ENCODE peak calls at places on chromosomes 2 and 18, in seven cellular contexts. K is fibroblast of lung, L is GM23338, P is Karpas-422, Y is colonic mucosa, F is PC-3, Z is esophagus squamous epithelium. E is an unnamed sample. For H3K4me1, the result is how much of the 10 kb centered on the place peaks cover.

GRCh38 chr2:200777275-200777674 is 34.4 kb upstream of the BZW1 start:
- DNase-seq in P (no peak), L (no peak), F (peak), K (no peak), Z (no peak), Y (no peak), E (no peak)

GRCh38 chr2:208012449-208012848 is 12.9 kb downstream of the PLEKHM3 start:
- DNase-seq in P (no peak), Y (no peak), L (no peak), Z (no peak), F (no peak), K (no peak), E (peak)

GRCh38 chr2:8588831-8589191 is 93.0 kb upstream of the ID2 start:
- DNase-seq in P (no peak), L (no peak), Z (no peak), K (no peak), F (no peak), Y (no peak), E (no peak)

GRCh38 chr2:122858075-122858702 is 1102.7 kb downstream of the TSN start:
- DNase-seq in Z (no peak), P (no peak), L (no peak), Y (no peak), K (no peak), F (no peak), E (no peak)

GRCh38 chr2:99680946-99681345 is 191.1 kb upstream of the REV1 start:
- DNase-seq in L (no peak), F (peak), P (no peak), K (peak), Y (no peak), Z (no peak), E (no peak)

GRCh38 chr2:132910432-132910831 is 240.4 kb upstream of the LYPD1 start:
- DNase-seq in Y (no peak), K (no peak), P (no peak), F (no peak), Z (no peak), L (no peak), E (no peak)

GRCh38 chr18:48879008-48879431 is 71.7 kb downstream of the SMAD7 start:
- DNase-seq in Y (no peak), P (no peak), Z (no peak), F (no peak), K (no peak), L (peak), E (peak)

GRCh38 chr2:159939946-159940345 is 122.5 kb downstream of the PLA2R1 start:
- DNase-seq in F (peak), Y (no peak), P (peak), Z (no peak), L (peak), K (peak), E (no peak)

GRCh38 chr2:18752022-18752493 is 162.7 kb upstream of the NT5C1B start:
- DNase-seq in L (no peak), Y (no peak), F (peak), Z (no peak), P (no peak), K (no peak), E (no peak)

DNA sequence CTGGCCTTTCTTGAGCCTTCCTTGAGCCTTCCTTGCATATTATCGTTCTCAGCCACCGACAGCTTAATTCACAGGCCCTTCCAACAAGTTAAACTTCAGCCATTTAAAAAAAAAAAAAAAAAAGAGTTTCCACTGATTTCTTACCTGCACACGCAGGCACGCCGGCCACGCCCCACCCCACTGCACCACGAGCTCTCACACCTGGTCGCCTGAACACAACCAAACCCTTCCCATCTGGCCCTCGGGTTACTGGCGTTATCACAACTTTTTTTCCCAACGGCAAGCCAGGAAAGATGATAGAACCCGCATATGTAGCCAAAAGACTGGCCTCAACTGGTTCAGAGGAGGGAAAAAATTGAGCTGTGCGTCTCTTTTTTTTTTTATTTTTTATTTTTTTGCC is 23.2 kb downstream of the BCL11A start:
- DNase-seq in L (no peak), K (no peak), Z (no peak), P (no peak), F (no peak), Y (peak), E (peak)
- H3K4me1 ChIP-seq in L (half or more), K (under half), Z (under half), P (half or more), F (under half), Y (under half), E (half or more)

DNA sequence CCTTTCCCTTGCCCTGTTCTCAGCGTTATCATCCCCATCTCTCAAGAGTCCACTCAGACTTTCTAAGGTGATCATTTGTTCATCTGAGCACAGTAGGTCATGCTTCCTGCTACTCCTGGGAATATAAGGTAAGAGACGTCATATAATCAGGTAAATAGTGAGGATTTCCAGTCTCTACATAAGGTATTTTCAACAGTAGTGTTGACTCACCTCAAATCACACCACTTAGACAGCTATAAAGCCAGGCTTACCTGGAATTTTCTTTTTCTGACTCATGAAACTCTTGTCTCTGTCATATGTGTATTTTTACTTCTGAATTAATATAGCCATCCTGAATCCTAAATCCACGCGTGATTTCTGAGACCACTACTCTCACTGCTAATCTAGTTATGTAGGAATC is 443.2 kb downstream of the ARHGAP15 start:
- DNase-seq in K (no peak), L (no peak), Z (no peak), P (no peak), F (peak), Y (no peak), E (no peak)
- H3K27ac ChIP-seq in K (no peak), L (no peak), Z (no peak), P (no peak), F (peak), Y (no peak), E (no peak)

GRCh38 chr2:105771841-105772240 is 27.1 kb downstream of the NCK2 start:
- DNase-seq in K (no peak), L (no peak), Y (no peak), F (no peak), P (no peak), Z (no peak), E (no peak)
- H3K4me1 ChIP-seq in K (under half), L (under half), Y (under half), F (under half), P (under half), Z (under half), E (under half)

GRCh38 chr2:140529706-140530105 is 1601.1 kb downstream of the LRP1B start:
- DNase-seq in Z (no peak), F (no peak), K (no peak), Y (no peak), L (no peak), P (no peak), E (no peak)
- H3K27ac ChIP-seq in Z (no peak), F (no peak), K (no peak), Y (no peak), L (no peak), P (no peak), E (no peak)

GRCh38 chr18:13549879-13550231 is 176.5 kb downstream of the FAM210A start:
- DNase-seq in Y (no peak), F (no peak), P (no peak), K (no peak), Z (no peak), L (no peak), E (no peak)

GRCh38 chr18:13551305-13551603 is 175.1 kb downstream of the FAM210A start:
- DNase-seq in P (no peak), L (no peak), Z (no peak), K (no peak), Y (no peak), F (no peak), E (no peak)

GRCh38 chr18:13553449-13553848 is 172.9 kb downstream of the FAM210A start:
- DNase-seq in L (no peak), P (no peak), K (no peak), Y (no peak), Z (no peak), F (no peak), E (no peak)

GRCh38 chr18:13550446-13551304 is 175.7 kb downstream of the FAM210A start:
- DNase-seq in L (no peak), F (no peak), K (no peak), P (no peak), Y (no peak), Z (no peak), E (no peak)

GRCh38 chr18:13551841-13552733 is 174.3 kb downstream of the FAM210A start:
- DNase-seq in Z (no peak), P (no peak), L (no peak), K (no peak), Y (no peak), F (no peak), E (no peak)
- H3K4me1 ChIP-seq in Z (under half), P (under half), L (under half), K (under half), Y (under half), F (under half), E (under half)

DNA sequence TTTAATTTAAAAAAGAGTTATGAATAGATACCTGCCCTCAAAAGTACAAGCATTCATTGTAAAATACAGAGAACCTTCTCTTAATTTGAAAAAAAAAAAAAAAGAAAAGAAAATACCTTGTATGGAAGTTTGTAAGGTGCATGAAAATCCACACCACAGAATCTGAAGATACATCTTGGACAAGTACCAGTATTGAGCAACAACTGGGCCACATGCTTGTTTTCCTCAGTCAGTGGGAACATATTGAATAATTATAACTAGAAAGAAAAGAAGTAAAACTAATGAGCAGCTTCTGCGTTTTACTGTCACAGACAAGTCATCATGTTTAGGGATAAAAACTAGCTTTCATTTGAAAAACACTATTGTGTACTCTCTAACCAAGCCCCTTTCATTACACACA is 5.9 kb upstream of the PEX13 start:
- DNase-seq in L (no peak), K (peak), F (no peak), P (no peak), Y (no peak), Z (no peak), E (no peak)
- H3K27ac ChIP-seq in L (no peak), K (no peak), F (peak), P (no peak), Y (no peak), Z (no peak), E (no peak)

GRCh38 chr2:203579730-203580129 is 44.6 kb upstream of the RAPH1 start:
- DNase-seq in P (no peak), Z (no peak), Y (peak), L (no peak), K (no peak), F (peak), E (no peak)
- H3K4me1 ChIP-seq in P (under half), Z (half or more), Y (under half), L (under half), K (under half), F (half or more), E (half or more)

GRCh38 chr2:71474744-71475421 is 21.5 kb downstream of the DYSF start:
- DNase-seq in P (no peak), Y (no peak), F (no peak), Z (no peak), L (no peak), K (no peak), E (no peak)
- H3K27ac ChIP-seq in P (no peak), Y (peak), F (no peak), Z (no peak), L (no peak), K (no peak), E (peak)

GRCh38 chr18:58891753-58892152 is 27.1 kb downstream of the ZNF532 start:
- DNase-seq in L (no peak), P (no peak), K (no peak), Z (no peak), Y (no peak), F (no peak), E (no peak)
- H3K4me1 ChIP-seq in L (half or more), P (under half), K (under half), Z (under half), Y (under half), F (under half), E (under half)

E was measured in stomach.